ENCODE peak calls at places on chromosome 19, in five cellular contexts. U is activated CD8-positive, alpha-beta T cell treated with anti-CD3 and anti-CD28 coated beads, Interleukin-2, amount 10 ng/mL, durations not matched to agents 7 days and 5 days; W is GM12865; Z is brain pericyte; K is C1 segment of cervical spinal cord. E is an unnamed sample.

GRCh38 chr19:2426661-2427322 is 594 bp downstream of the TIMM13 start:
- DNase-seq in U (peak), W (peak), Z (no peak), K (no peak), E (no peak)

GRCh38 chr19:53545271-53546065 is 7.5 kb downstream of the ZNF331 start:
- DNase-seq in U (no peak), W (no peak), Z (no peak), K (no peak), E (no peak)

GRCh38 chr19:4233282-4233853 is 4.0 kb downstream of the EBI3 start:
- DNase-seq in U (peak), W (peak), Z (no peak), K (no peak), E (no peak)

GRCh38 chr19:38084196-38084595 is 139.8 kb downstream of the DPF1 start:
- DNase-seq in U (no peak), W (no peak), Z (no peak), K (no peak), E (no peak)

GRCh38 chr19:14434157-14434501 is 1.0 kb downstream of the PKN1 start:
- DNase-seq in U (no peak), W (no peak), Z (no peak), K (no peak), E (no peak)

GRCh38 chr19:14248578-14249011 is 42.6 kb upstream of the ADGRL1 start:
- DNase-seq in U (peak), W (peak), Z (no peak), K (peak), E (no peak)

GRCh38 chr19:14582894-14583340 is at the start of gene CLEC17A:
- DNase-seq in U (no peak), W (peak), Z (no peak), K (no peak), E (no peak)

GRCh38 chr19:38535212-38535611 is 82.5 kb downstream of the MAP4K1 start:
- DNase-seq in U (no peak), W (no peak), Z (no peak), K (no peak), E (no peak)

GRCh38 chr19:2337329-2337707 is 8.8 kb downstream of the SPPL2B start:
- DNase-seq in U (no peak), W (no peak), Z (no peak), K (peak), E (no peak)

GRCh38 chr19:2358548-2359173 is 1.4 kb upstream of the TMPRSS9 start:
- DNase-seq in U (no peak), W (no peak), Z (no peak), K (no peak), E (no peak)

GRCh38 chr19:34330116-34330515 is 34.9 kb upstream of the GPI start:
- DNase-seq in U (no peak), W (no peak), Z (no peak), K (no peak), E (no peak)